ENCODE peak calls at places on chromosomes 5 and 9, in six cellular contexts. Z, G, Y, T, H and E are unnamed samples.

GRCh38 chr5:25006734-25007133 is 362.0 kb upstream of the CDH10 start:
- DNase-seq in Z (no peak), G (no peak), Y (no peak), T (no peak), H (no peak), E (no peak)

GRCh38 chr9:133524146-133524545 is 613 bp downstream of the MYMK start:
- DNase-seq in Z (no peak), G (no peak), Y (no peak), T (no peak), H (no peak), E (no peak)

GRCh38 chr5:126468091-126468490 is 44.9 kb downstream of the GRAMD2B start:
- DNase-seq in Z (no peak), G (no peak), Y (no peak), T (no peak), H (no peak), E (no peak)

GRCh38 chr5:130335116-130335515 is 430.9 kb downstream of the CHSY3 start:
- DNase-seq in Z (no peak), G (no peak), Y (no peak), T (no peak), H (no peak), E (no peak)

GRCh38 chr9:76873056-76873792 is 32.7 kb downstream of the PRUNE2 start:
- DNase-seq in Z (no peak), G (no peak), Y (no peak), T (no peak), H (no peak), E (no peak)

GRCh38 chr5:73096239-73096575 is 24.2 kb upstream of the TMEM171 start:
- DNase-seq in Z (no peak), G (no peak), Y (no peak), T (no peak), H (peak; percentile 15), E (no peak)

GRCh38 chr5:108373426-108373825 is 8.5 kb downstream of the FBXL17 start:
- DNase-seq in Z (no peak), G (no peak), Y (no peak), T (no peak), H (no peak), E (no peak)

GRCh38 chr9:125262217-125262991 is 778 bp downstream of the GAPVD1 start:
- DNase-seq in Z (no peak), G (no peak), Y (no peak), T (peak; percentile 36), H (peak; percentile 48), E (peak; percentile 61)

GRCh38 chr9:98455957-98456621 is 200.6 kb upstream of the TBC1D2 start:
- DNase-seq in Z (no peak), G (no peak), Y (no peak), T (no peak), H (peak; percentile 8), E (peak; percentile 64)

GRCh38 chr5:115588640-115589039 is 13.6 kb downstream of the TICAM2 start:
- DNase-seq in Z (no peak), G (no peak), Y (no peak), T (no peak), H (no peak), E (no peak)

GRCh38 chr9:134331186-134332025 is 5.2 kb downstream of the RXRA start:
- DNase-seq in Z (no peak), G (no peak), Y (no peak), T (no peak), H (no peak), E (peak; percentile 76)

GRCh38 chr5:171312129-171312819 is 3.2 kb downstream of the TLX3 start:
- DNase-seq in Z (no peak), G (no peak), Y (no peak), T (no peak), H (no peak), E (no peak)

GRCh38 chr5:110768138-110768845 is 29.5 kb downstream of the SLC25A46 start:
- DNase-seq in Z (no peak), G (no peak), Y (no peak), T (no peak), H (no peak), E (no peak)

GRCh38 chr5:38537502-38537901 is 18.9 kb downstream of the LIFR start:
- DNase-seq in Z (no peak), G (no peak), Y (no peak), T (no peak), H (no peak), E (no peak)

GRCh38 chr9:95840096-95840495 is 35.4 kb upstream of the ERCC6L2 start:
- DNase-seq in Z (no peak), G (no peak), Y (no peak), T (no peak), H (no peak), E (no peak)

GRCh38 chr9:90002299-90003045 is 397.7 kb downstream of the GADD45G start:
- DNase-seq in Z (no peak), G (no peak), Y (no peak), T (no peak), H (no peak), E (no peak)

GRCh38 chr5:100904259-100904822 is 1.3 kb upstream of the ST8SIA4 start:
- DNase-seq in Z (peak; percentile 32), G (no peak), Y (no peak), T (no peak), H (peak; percentile 79), E (no peak)

GRCh38 chr5:128252794-128253193 is 169.2 kb downstream of the SLC12A2 start:
- DNase-seq in Z (no peak), G (no peak), Y (no peak), T (no peak), H (no peak), E (no peak)

GRCh38 chr5:63175850-63176249 is 597.2 kb downstream of the LRRC70 start:
- DNase-seq in Z (no peak), G (no peak), Y (no peak), T (no peak), H (no peak), E (no peak)

GRCh38 chr5:15808577-15808976 is 308.6 kb downstream of the FBXL7 start:
- DNase-seq in Z (no peak), G (no peak), Y (no peak), T (no peak), H (no peak), E (no peak)

GRCh38 chr9:130694205-130694604 is 625 bp downstream of the EXOSC2 start:
- DNase-seq in Z (no peak), G (no peak), Y (no peak), T (no peak), H (no peak), E (no peak)

GRCh38 chr9:92686954-92687353 is 17.0 kb upstream of the IPPK start:
- DNase-seq in Z (no peak), G (no peak), Y (no peak), T (no peak), H (no peak), E (no peak)

GRCh38 chr5:76144892-76145291 is 61.7 kb downstream of the SV2C start:
- DNase-seq in Z (no peak), G (no peak), Y (no peak), T (no peak), H (no peak), E (no peak)

GRCh38 chr5:31741496-31741895 is 102.6 kb downstream of the PDZD2 start:
- DNase-seq in Z (no peak), G (no peak), Y (no peak), T (no peak), H (no peak), E (peak; percentile 33)

GRCh38 chr9:98994226-98995058 is 50.7 kb downstream of the COL15A1 start:
- DNase-seq in Z (no peak), G (no peak), Y (no peak), T (no peak), H (no peak), E (peak; percentile 41)

GRCh38 chr9:8558176-8558575 is 758.6 kb upstream of the DMAC1 start:
- DNase-seq in Z (no peak), G (no peak), Y (no peak), T (no peak), H (no peak), E (no peak)